ENCODE peak calls at places on chromosome 22, in eight cellular contexts. W is CD14-positive monocyte, Z is fibroblast of pulmonary artery, I is colonic mucosa, L is astrocyte of the spinal cord, C is esophagus squamous epithelium, N is progenitor cell of endocrine pancreas, T is SK-N-SH. J is an unnamed sample.

GRCh38 chr22:37304595-37305343 is 22.5 kb downstream of the CYTH4 start:
- DNase-seq in W (no peak), Z (peak), I (no peak), L (peak), C (no peak), N (no peak), T (no peak), J (no peak)

GRCh38 chr22:40487663-40488249 is 117.4 kb downstream of the SGSM3 start:
- DNase-seq in W (no peak), Z (peak), I (no peak), L (peak), C (no peak), N (no peak), T (peak), J (no peak)

GRCh38 chr22:36727110-36727509 is 23.6 kb upstream of the CACNG2 start:
- DNase-seq in W (no peak), Z (no peak), I (no peak), L (no peak), C (no peak), N (no peak), T (no peak), J (no peak)

GRCh38 chr22:27983361-27983791 is 64.3 kb upstream of the PITPNB start:
- DNase-seq in W (no peak), Z (no peak), I (no peak), L (no peak), C (no peak), N (no peak), T (no peak), J (peak)

GRCh38 chr22:48253573-48253972 is 1491.1 kb downstream of the TBC1D22A start:
- DNase-seq in W (no peak), Z (no peak), I (no peak), L (no peak), C (no peak), N (no peak), T (no peak), J (no peak)

GRCh38 chr22:37231406-37232139 is 12.5 kb downstream of the RAC2 start:
- DNase-seq in W (peak), Z (no peak), I (no peak), L (no peak), C (no peak), N (no peak), T (peak), J (peak)

GRCh38 chr22:27474112-27474571 is 327.4 kb downstream of the MN1 start:
- DNase-seq in W (no peak), Z (no peak), I (no peak), L (peak), C (no peak), N (no peak), T (no peak), J (no peak)

GRCh38 chr22:24402460-24403192 is 24.8 kb upstream of the ADORA2A start:
- DNase-seq in W (peak), Z (peak), I (peak), L (peak), C (no peak), N (no peak), T (peak), J (no peak)

GRCh38 chr22:29478326-29479276 is 1.4 kb upstream of the NEFH start:
- DNase-seq in W (no peak), Z (peak), I (no peak), L (no peak), C (no peak), N (no peak), T (peak), J (no peak)

GRCh38 chr22:47059076-47059475 is 296.6 kb downstream of the TBC1D22A start:
- DNase-seq in W (no peak), Z (no peak), I (no peak), L (no peak), C (no peak), N (no peak), T (no peak), J (no peak)

GRCh38 chr22:44941176-44941575 is 68.6 kb downstream of the PHF21B start:
- DNase-seq in W (no peak), Z (no peak), I (no peak), L (no peak), C (no peak), N (no peak), T (no peak), J (no peak)

GRCh38 chr22:28015676-28016601 is 96.9 kb upstream of the PITPNB start:
- DNase-seq in W (peak), Z (peak), I (no peak), L (no peak), C (no peak), N (no peak), T (peak), J (peak)

GRCh38 chr22:36386900-36387663 is 685 bp downstream of the MYH9 start:
- DNase-seq in W (peak), Z (no peak), I (peak), L (no peak), C (no peak), N (no peak), T (peak), J (no peak)

GRCh38 chr22:20433191-20433590 is 4.4 kb downstream of the SCARF2 start:
- DNase-seq in W (no peak), Z (no peak), I (no peak), L (no peak), C (no peak), N (no peak), T (no peak), J (peak)

GRCh38 chr22:43183496-43184263 is 3.3 kb downstream of the TTLL12 start:
- DNase-seq in W (no peak), Z (peak), I (no peak), L (peak), C (no peak), N (no peak), T (no peak), J (peak)

GRCh38 chr22:43185860-43186261 is 1.1 kb downstream of the TTLL12 start:
- DNase-seq in W (no peak), Z (peak), I (peak), L (no peak), C (no peak), N (no peak), T (peak), J (peak)

GRCh38 chr22:43187171-43188099 is 501 bp upstream of the TTLL12 start:
- DNase-seq in W (peak), Z (peak), I (peak), L (peak), C (peak), N (peak), T (peak), J (peak)

GRCh38 chr22:43188829-43189545 is 2.1 kb upstream of the TTLL12 start:
- DNase-seq in W (no peak), Z (no peak), I (no peak), L (no peak), C (no peak), N (no peak), T (no peak), J (peak)

DNA sequence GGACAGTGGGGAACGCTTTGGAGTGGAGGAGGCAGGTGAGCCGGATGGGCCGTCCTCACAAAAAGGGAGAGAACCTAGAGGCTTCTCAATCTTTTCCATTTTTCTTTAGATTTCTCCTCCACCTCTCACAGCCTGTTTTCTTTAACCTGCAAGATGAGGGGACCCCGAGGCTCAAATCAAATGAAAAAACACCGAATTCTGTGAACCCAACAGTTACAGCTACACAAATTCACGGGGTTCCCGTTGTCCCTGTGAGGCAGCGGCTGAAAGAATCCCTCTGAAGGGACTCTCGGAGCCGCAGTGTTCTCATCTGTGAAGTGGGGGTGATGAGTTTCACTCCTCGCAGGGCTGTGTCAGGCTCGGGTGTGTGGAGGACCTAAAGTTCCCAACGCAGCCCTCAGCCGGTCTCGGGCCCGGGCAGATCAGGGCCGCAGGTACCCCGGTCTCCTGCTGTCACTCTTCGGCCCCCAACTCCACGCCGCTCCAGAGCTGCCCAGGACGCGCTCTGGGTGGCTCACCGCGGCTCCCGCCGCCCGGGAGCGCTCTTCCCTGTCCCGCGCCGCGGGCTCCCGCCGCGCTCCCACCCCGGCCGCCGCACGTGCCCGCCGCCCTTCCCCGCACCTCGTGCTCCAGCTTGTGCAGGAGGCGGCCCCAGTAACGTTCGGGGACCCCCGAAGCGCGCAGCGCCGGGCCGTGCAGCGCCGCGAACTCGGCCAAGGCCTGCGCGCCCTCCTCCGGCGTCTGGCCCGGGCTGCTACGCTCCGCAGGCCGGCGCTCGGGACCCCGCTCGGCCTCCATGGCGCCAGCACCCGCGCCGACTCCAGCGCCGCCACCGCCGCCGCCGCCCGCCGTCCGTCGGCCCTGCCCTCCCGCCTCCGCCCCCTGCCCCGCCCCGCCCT is at the start of gene TTLL12:
- DNase-seq in W (peak), Z (peak), I (no peak), L (peak), C (no peak), N (peak), T (peak), J (peak)
- TF ChIP-seq CTCF in W (no peak), Z (no peak), I (no peak), L (no peak), C (no peak), N (peak), T (no peak), J (peak)

GRCh38 chr22:35310556-35311550 is 11.2 kb downstream of the TOM1 start:
- DNase-seq in W (no peak), Z (no peak), I (peak), L (no peak), C (no peak), N (no peak), T (no peak), J (no peak)
- TF ChIP-seq CTCF in W (no peak), Z (no peak), I (no peak), L (no peak), C (no peak), N (peak), T (no peak), J (no peak)

GRCh38 chr22:45974498-45974897 is 2.5 kb downstream of the WNT7B start:
- DNase-seq in W (no peak), Z (no peak), I (no peak), L (no peak), C (no peak), N (no peak), T (no peak), J (no peak)
- TF ChIP-seq CTCF in W (no peak), Z (no peak), I (no peak), L (no peak), C (no peak), N (no peak), T (no peak), J (no peak)

GRCh38 chr22:22384267-22384666 is 124.3 kb downstream of the ZNF280B start:
- DNase-seq in W (no peak), Z (no peak), I (no peak), L (no peak), C (no peak), N (no peak), T (no peak), J (no peak)

GRCh38 chr22:22377335-22377734 is 131.2 kb downstream of the ZNF280B start:
- DNase-seq in W (no peak), Z (no peak), I (no peak), L (no peak), C (no peak), N (no peak), T (no peak), J (no peak)

GRCh38 chr22:22378446-22379415 is 129.8 kb downstream of the ZNF280B start:
- DNase-seq in W (no peak), Z (no peak), I (no peak), L (no peak), C (no peak), N (no peak), T (no peak), J (no peak)

GRCh38 chr22:22376352-22376706 is 131.7 kb downstream of the VPREB1 start:
- DNase-seq in W (no peak), Z (no peak), I (no peak), L (no peak), C (no peak), N (no peak), T (no peak), J (no peak)

DNA sequence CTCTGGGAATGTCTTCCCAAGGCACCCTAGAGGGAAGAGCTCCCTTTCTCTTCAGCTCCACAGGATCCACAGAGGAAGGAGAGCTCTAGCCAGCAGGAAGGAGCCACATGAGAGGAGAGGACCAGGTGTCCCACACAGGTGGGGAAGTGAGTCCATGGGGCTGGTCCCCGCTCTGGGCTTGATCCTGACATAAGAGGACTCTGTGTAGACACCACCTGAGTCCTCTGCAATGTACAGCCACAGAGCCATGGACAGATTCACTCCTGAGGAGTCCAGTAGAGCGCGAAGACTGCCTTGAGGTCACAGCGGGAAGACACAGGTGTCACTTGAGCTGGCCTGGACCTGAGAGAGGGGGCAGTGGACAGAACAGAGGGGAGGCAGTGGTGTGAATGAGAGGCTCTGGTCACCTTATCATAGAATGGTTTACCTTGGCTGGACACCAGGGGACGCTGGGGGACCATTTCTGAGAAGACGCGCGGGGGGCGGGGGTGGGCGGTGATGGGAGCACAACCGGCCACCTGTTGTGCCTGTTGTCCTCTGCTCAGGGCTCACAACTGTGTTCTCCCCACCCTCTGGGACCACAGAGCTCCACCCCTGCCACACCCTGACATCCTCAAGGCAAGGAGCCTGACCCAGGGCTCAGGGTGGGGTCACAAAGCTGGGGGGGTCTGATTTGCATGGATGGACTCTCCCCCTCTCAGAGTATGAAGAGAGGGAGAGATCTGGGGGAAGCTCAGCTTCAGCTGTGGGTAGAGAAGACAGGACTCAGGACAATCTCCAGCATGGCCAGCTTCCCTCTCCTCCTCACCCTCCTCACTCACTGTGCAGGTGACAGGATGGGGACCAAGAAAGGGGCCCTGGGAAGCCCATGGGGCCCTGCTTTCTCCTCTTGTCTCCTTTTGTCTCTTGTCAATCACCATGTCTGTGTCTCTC is 128.2 kb downstream of the ZNF280B start:
- DNase-seq in W (no peak), Z (no peak), I (no peak), L (no peak), C (no peak), N (no peak), T (peak), J (no peak)
- TF ChIP-seq CTCF in W (no peak), Z (no peak), I (no peak), L (peak), C (no peak), N (peak), T (peak), J (peak)

GRCh38 chr22:42959472-42960145 is 55.3 kb downstream of the PACSIN2 start:
- DNase-seq in W (no peak), Z (peak), I (peak), L (peak), C (no peak), N (no peak), T (peak), J (no peak)
- TF ChIP-seq CTCF in W (no peak), Z (no peak), I (no peak), L (no peak), C (no peak), N (no peak), T (no peak), J (peak)

DNA sequence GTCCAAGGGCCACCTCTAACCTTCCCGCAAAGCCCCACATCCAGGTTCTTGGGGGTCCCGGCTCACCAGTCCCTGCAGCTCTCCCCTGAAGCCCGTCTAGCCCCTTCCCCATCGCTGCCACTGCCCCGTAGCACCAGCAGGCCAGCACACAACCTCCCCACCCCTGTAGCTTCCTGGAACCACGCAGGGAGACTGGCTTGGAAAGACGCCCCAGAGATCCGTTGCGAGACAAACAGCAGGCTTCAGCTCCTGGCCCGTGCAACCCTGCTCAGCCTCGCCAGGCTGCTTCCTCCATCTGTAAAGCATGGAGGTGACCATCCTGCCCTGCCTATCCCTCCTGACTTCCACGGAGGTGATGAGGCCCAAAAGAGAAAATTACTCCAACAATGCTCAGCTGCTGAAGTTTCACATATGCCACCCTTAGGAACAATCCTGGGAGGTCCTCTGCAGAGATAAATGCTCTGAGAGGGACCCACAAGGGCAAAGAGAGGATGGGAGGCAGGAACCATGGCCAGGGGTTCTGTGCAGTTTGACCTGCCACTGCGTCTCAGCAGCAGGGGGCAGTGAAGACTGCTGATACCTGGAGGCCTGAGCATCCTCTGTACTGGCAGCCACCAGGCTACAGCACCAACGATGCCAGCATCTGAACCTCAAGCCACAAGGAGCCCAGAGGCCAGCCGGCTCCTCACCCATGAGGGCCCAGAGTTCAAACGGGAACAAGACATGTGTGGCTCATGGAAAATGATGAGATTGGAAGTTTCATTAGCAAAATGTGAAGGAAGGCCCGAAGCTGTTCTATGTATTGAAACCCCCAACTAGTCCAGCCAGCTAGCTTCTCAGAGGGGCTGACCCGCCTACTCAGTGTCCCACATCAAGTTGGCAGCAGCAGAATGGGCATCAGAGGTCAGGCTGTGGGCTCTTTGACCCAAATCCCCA is 16.1 kb downstream of the DGCR2 start:
- DNase-seq in W (no peak), Z (no peak), I (no peak), L (no peak), C (no peak), N (no peak), T (peak), J (peak)
- TF ChIP-seq CTCF in W (peak), Z (peak), I (no peak), L (no peak), C (no peak), N (peak), T (peak), J (no peak)

GRCh38 chr22:39384750-39385480 is 14.7 kb upstream of the TAB1 start:
- DNase-seq in W (no peak), Z (peak), I (no peak), L (no peak), C (no peak), N (no peak), T (peak), J (no peak)
- TF ChIP-seq CTCF in W (no peak), Z (peak), I (no peak), L (peak), C (no peak), N (peak), T (peak), J (peak)

GRCh38 chr22:17213976-17214375 is 5.3 kb downstream of the ADA2 start:
- DNase-seq in W (peak), Z (peak), I (peak), L (peak), C (no peak), N (no peak), T (no peak), J (no peak)
- TF ChIP-seq CTCF in W (peak), Z (peak), I (peak), L (peak), C (peak), N (peak), T (peak), J (peak)

GRCh38 chr22:26318975-26319374 is 110.1 kb upstream of the ASPHD2 start:
- DNase-seq in W (no peak), Z (peak), I (no peak), L (no peak), C (no peak), N (no peak), T (no peak), J (no peak)
- TF ChIP-seq CTCF in W (no peak), Z (peak), I (no peak), L (no peak), C (no peak), N (no peak), T (no peak), J (peak)

J was measured in chondrocyte.